ENCODE peak calls at places on chromosomes 4 and X, in four cellular contexts. V is HCT116, U is K562, W is GM12878. H is an unnamed sample. For H3K4me1, the result is how much of the 10 kb centered on the place peaks cover.

GRCh38 chr4:82787342-82787741 is 11.3 kb downstream of the SCD5 start:
- DNase-seq in V (no peak), U (no peak), W (no peak), H (no peak)

GRCh38 chrX:132077912-132078311 is 49.9 kb downstream of the FRMD7 start:
- DNase-seq in V (no peak), U (no peak), W (no peak), H (no peak)

GRCh38 chr4:112894480-112894879 is 155.0 kb upstream of the ANK2 start:
- DNase-seq in V (no peak), U (no peak), W (no peak), H (no peak)

GRCh38 chr4:1968667-1969295 is 40.0 kb downstream of the NELFA start:
- DNase-seq in V (no peak), U (no peak), W (no peak), H (no peak)

GRCh38 chr4:62709618-62710252 is 1509.6 kb downstream of the ADGRL3 start:
- DNase-seq in V (no peak), U (peak), W (no peak), H (no peak)

GRCh38 chrX:108537005-108537404 is 97.4 kb downstream of the COL4A5 start:
- DNase-seq in V (peak), U (peak), W (no peak), H (no peak)

GRCh38 chrX:38233891-38234807 is 13.5 kb upstream of the SRPX start:
- DNase-seq in V (no peak), U (no peak), W (no peak), H (no peak)

GRCh38 chrX:10039821-10040793 is 72.9 kb downstream of the CLDN34 start:
- DNase-seq in V (no peak), U (no peak), W (no peak), H (no peak)

GRCh38 chr4:123807187-123807586 is 410.6 kb downstream of the SPRY1 start:
- DNase-seq in V (no peak), U (no peak), W (no peak), H (no peak)

GRCh38 chr4:40299704-40300336 is 35.3 kb upstream of the CHRNA9 start:
- DNase-seq in V (no peak), U (no peak), W (no peak), H (no peak)

GRCh38 chr4:124899997-124900396 is 187.5 kb upstream of the ANKRD50 start:
- DNase-seq in V (no peak), U (no peak), W (no peak), H (no peak)

GRCh38 chr4:124907881-124908280 is 195.3 kb upstream of the ANKRD50 start:
- DNase-seq in V (no peak), U (no peak), W (no peak), H (no peak)

GRCh38 chr4:124902111-124902510 is 189.6 kb upstream of the ANKRD50 start:
- DNase-seq in V (no peak), U (no peak), W (no peak), H (no peak)

GRCh38 chr4:124904723-124905390 is 192.3 kb upstream of the ANKRD50 start:
- DNase-seq in V (no peak), U (no peak), W (no peak), H (no peak)

DNA sequence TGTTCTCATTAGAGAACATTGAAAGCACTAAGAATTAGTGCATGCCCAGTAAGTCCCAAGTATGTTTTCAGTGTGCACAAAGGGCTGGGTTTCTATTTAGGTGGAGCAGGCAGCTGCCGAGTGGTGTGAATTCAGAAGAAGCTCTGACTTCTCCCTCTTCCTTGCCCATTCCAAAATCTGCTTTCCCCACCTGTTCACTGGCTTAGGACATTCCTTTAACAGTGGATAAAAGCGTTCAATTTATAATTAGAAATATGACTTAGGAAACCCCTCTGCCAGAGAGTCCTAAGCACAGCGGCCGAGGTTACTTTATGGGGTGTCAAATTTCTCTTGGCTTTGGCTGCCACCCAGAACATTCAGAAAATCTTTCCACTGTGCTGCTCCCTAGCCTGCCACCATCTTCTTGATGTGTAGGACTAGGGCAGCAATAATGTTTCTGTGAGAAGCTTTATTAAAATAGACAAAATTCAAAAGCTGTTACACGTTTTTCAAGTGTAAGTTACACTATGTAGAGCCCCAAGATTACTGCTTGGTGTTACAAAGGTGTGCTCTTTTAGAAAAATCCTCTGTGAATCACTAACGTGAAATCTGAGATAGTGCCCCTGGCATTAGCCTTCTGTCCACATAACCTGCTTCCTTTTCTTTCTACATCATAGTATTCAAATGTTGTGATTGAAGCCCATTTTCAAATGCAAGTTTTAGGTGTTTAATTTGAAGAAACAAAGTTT is 191.6 kb upstream of the ANKRD50 start:
- DNase-seq in V (peak), U (no peak), W (no peak), H (no peak)
- TF ChIP-seq EGR1 in V (no peak), U (no peak), W (no peak), H (no peak)

DNA sequence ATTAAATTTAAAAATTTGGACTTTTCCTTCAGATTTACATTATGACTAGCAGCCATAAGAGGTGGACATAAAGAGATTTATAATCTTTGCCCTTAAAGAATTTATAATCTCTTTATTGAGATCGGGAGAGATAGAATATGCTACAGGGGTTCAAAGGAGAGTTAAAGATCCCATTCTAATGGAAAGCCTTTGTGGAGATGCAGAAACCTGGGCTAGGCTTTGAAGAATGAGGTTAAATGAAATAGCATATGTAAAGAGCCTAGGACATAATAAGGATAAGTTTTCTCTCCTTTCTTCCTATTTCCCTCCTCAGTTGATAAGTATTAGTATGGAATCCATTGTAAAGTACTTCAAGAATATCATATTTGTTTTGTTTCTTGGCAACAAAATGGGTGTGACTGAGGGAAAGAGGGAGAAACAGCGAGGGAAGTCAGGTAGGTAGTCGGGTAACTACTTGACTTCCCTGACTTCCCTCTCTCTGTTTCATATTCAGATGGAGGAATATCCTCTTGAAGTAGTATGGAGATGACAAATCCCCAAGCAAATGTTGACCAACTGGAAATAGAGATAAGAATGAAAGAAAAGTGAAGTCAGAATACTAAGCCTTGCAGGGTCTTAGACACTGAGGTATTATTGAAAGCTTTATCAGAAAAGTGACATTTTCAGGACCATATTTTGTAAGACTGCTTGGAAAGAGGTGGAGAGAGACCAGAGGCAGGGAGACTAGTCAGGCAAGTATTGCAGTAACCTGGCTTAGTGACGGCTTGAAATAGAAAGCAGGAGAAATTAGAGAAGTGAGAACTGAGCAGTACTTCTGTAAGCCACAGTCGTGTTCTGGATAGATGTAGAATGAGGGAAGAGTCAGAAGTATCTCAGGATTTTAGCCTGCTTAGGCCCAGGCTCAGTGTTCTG is 82.9 kb downstream of the PDLIM5 start:
- DNase-seq in V (no peak), U (peak), W (peak), H (no peak)
- H3K4me1 ChIP-seq in V (half or more), U (under half), W (under half), H (under half)

DNA sequence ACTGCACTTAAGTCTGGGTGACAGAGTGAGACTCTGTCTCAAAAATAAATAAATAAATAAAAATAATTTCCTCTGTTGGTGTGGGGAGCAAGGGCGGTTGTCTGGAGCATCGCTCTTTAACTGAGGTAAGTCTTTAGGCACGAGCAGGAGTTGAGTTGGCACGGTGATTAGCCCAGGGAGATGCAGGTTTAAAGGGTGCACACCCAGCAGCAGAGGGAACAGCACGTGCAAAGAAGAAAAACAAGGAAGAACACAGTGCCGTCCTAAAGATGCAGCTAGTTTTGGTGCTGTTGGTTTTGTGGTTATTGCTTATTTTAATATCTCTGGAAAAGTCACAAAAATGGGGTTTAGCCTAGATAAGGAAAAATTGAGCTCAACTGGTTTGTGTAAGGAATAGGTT is 87.8 kb downstream of the DHX15 start:
- DNase-seq in V (no peak), U (no peak), W (no peak), H (no peak)
- TF ChIP-seq EGR1 in V (no peak), U (no peak), W (no peak), H (no peak)

GRCh38 chr4:18930487-18930886 is 908.9 kb upstream of the LCORL start:
- DNase-seq in V (no peak), U (no peak), W (no peak), H (no peak)

GRCh38 chr4:18934197-18934596 is 912.6 kb upstream of the LCORL start:
- DNase-seq in V (no peak), U (no peak), W (no peak), H (no peak)

GRCh38 chr4:18932940-18933339 is 911.4 kb upstream of the LCORL start:
- DNase-seq in V (no peak), U (no peak), W (no peak), H (no peak)

GRCh38 chr4:18935956-18936355 is 914.4 kb upstream of the LCORL start:
- DNase-seq in V (no peak), U (no peak), W (no peak), H (no peak)

GRCh38 chr4:18931643-18932373 is 910.3 kb upstream of the LCORL start:
- DNase-seq in V (no peak), U (no peak), W (no peak), H (no peak)
- H3K4me1 ChIP-seq in V (under half), U (under half), W (under half), H (under half)

DNA sequence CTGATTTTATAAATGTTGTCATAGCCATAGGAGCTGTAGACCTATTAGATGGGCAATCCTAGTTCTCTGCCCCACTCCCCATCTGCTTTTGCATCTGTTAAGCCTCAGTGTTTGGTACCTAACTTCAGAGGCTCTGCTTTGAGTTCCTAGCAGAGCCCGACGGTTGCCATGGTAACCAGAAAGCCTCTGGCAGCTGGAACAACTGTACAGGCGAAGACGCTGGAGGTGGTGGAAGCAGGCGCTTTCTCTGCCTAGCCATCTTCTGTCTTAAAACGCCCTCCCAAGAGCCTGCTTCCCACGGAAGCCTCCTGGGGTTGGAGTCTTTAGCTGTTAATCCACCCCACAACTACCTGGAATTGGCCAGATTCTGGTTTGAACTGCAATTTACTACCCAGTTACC is 919 bp upstream of the GABRG1 start:
- DNase-seq in V (no peak), U (peak), W (no peak), H (peak)
- TF ChIP-seq EGR1 in V (no peak), U (no peak), W (no peak), H (no peak)

DNA sequence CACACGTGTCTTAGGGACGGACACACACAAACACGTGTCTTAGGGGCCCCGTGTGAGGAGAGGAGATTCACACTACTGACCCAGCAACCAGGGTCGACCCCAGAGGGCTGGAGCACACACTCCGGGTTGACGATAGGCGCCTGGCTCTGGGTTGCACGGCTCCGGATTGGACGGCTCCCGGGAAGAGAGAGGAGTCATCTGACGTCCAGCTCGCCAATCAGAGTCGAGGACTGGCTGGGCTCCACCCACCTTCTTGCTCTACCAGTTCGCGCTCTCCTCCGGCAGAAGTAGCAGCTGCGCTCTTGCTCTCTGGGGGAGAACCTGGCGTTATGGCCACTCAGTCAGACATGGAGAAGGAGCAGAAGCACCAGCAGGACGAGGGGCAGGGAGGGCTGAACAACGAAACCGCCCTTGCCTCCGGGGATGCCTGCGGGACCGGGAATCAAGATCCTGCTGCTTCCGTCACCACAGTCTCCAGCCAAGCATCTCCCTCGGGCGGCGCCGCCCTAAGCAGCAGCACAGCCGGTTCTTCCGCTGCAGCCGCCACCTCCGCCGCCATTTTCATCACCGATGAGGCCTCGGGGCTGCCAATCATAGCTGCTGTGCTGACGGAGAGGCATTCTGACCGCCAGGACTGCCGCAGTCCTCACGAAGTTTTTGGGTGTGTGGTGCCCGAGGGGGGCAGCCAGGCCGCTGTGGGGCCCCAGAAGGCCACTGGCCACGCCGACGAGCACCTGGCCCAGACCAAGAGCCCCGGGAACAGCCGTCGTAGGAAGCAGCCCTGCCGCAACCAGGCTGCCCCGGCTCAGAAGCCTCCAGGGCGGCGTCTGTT is 74.3 kb downstream of the NUDT10 start:
- DNase-seq in V (no peak), U (no peak), W (no peak), H (no peak)
- H3K4me1 ChIP-seq in V (under half), U (under half), W (under half), H (under half)

DNA sequence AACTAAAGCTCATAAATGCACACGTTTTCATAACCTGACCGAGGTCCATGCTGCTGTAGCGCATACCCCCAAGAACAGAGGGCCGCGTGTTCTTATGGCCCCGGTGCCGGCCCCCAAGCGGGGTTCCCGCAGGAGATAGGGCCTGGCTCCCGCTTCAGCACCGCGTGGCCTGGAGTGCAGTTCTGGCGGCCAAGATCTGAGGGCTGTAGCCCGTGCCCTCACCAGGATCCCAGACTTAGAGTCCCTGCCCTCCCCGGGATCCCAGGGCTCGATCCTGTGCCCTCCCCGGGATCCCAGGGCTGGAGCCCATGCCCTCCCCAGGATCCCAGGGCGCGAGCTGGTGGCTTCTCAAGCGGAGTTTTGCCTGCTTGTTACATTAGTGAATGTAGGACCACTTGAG is 1.0 kb upstream of the GRPEL1 start:
- DNase-seq in V (no peak), U (peak), W (no peak), H (no peak)
- TF ChIP-seq EGR1 in V (no peak), U (no peak), W (no peak), H (no peak)

GRCh38 chrX:66014560-66014959 is 25.3 kb downstream of the VSIG4 start:
- DNase-seq in V (no peak), U (no peak), W (no peak), H (no peak)

GRCh38 chrX:66013195-66013816 is 26.6 kb downstream of the VSIG4 start:
- DNase-seq in V (no peak), U (no peak), W (no peak), H (no peak)

GRCh38 chrX:66012094-66012534 is 27.8 kb downstream of the VSIG4 start:
- DNase-seq in V (no peak), U (peak), W (peak), H (no peak)

GRCh38 chrX:66015152-66015827 is 24.6 kb downstream of the VSIG4 start:
- DNase-seq in V (no peak), U (peak), W (peak), H (no peak)

GRCh38 chrX:66014084-66014483 is 25.8 kb downstream of the VSIG4 start:
- DNase-seq in V (no peak), U (no peak), W (no peak), H (no peak)
- H3K4me1 ChIP-seq in V (under half), U (half or more), W (half or more), H (under half)

GRCh38 chrX:39946822-39947221 is 150.9 kb downstream of the BCOR start:
- DNase-seq in V (no peak), U (no peak), W (no peak), H (no peak)
- TF ChIP-seq EGR1 in V (no peak), U (no peak), W (no peak), H (no peak)

GRCh38 chr4:109179089-109179488 is 123.4 kb downstream of the COL25A1 start:
- DNase-seq in V (no peak), U (peak), W (no peak), H (no peak)

GRCh38 chr4:109177411-109177810 is 125.0 kb downstream of the COL25A1 start:
- DNase-seq in V (no peak), U (peak), W (no peak), H (no peak)

GRCh38 chr4:109171098-109171497 is 131.4 kb downstream of the COL25A1 start:
- DNase-seq in V (no peak), U (no peak), W (no peak), H (no peak)

GRCh38 chr4:109172301-109172700 is 130.2 kb downstream of the COL25A1 start:
- DNase-seq in V (no peak), U (no peak), W (no peak), H (no peak)

DNA sequence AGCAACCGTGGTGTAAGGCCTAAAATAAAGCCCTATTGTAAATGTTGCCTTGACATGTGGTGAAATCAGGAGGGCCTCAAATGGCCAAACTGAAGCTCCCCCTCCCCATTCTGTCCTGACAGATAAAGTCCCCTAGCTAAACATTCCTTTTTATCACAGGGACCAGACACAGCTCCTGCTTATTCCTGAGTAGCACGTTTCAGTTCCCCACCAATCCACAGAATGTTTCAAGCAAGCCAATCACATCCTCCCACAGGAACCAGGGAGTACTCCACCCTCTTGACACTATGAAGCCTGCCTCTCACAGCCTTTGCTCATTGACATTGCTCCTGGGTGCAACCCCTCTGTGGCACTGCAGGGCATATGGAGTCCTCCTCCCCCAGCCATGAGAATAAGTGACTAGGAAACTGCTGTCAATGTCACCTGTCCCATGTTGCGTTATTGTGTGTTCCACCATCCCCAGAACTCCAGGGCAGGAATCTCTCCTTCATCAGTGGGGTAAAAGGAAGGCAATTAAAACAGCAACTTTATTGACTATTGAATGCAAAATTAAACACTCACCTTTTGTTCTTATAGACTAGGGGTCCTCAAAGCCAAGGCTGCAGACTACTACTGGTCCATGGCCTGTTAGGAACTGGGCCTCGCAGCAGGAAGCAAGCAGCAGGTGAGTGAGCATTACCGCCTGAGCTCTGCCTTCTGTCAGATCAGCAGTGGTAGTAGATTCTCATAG is 128.1 kb downstream of the COL25A1 start:
- DNase-seq in V (no peak), U (peak), W (no peak), H (no peak)
- H3K4me1 ChIP-seq in V (under half), U (under half), W (under half), H (under half)

H was measured in H1.